ENCODE peak calls at places on chromosomes 7 and 10, in nine cellular contexts. G is A549; H is AG04450; R is heart left ventricle; B is ureter; L is activated CD8-positive, alpha-beta memory T cell treated with anti-CD3 and anti-CD28 coated beads, Interleukin-2, amount 50 U/mL, for 48 hours; K is cardiac septum; T is SK-N-DZ; C is HT1080. N is an unnamed sample.

GRCh38 chr7:157010588-157011332 is at the start of gene MNX1:
- DNase-seq in G (peak; percentile 96), H (no peak), R (no peak), B (no peak), L (no peak), K (no peak), T (peak; percentile 81), C (peak; percentile 27), N (peak; percentile 84)

GRCh38 chr7:118855290-118855689 is 630.8 kb downstream of the ANKRD7 start:
- DNase-seq in G (no peak), H (no peak), R (no peak), B (no peak), L (no peak), K (no peak), T (no peak), C (no peak), N (no peak)

GRCh38 chr7:7351832-7352231 is 169.5 kb downstream of the C1GALT1 start:
- DNase-seq in G (no peak), H (no peak), R (no peak), B (no peak), L (no peak), K (no peak), T (no peak), C (no peak), N (no peak)

GRCh38 chr10:101451589-101452190 is 97.7 kb downstream of the BTRC start:
- DNase-seq in G (no peak), H (no peak), R (no peak), B (no peak), L (no peak), K (no peak), T (peak; percentile 55), C (no peak), N (no peak)

GRCh38 chr7:16114633-16115032 is 306.7 kb downstream of the CRPPA start:
- DNase-seq in G (no peak), H (peak; percentile 16), R (no peak), B (no peak), L (no peak), K (no peak), T (no peak), C (peak; percentile 7), N (peak; percentile 39)

GRCh38 chr10:69241575-69241974 is 21.4 kb downstream of the HKDC1 start:
- DNase-seq in G (no peak), H (no peak), R (no peak), B (no peak), L (no peak), K (no peak), T (no peak), C (peak; percentile 88), N (peak; percentile 46)

GRCh38 chr10:86872757-86873156 is 84.7 kb downstream of the MMRN2 start:
- DNase-seq in G (no peak), H (no peak), R (no peak), B (no peak), L (no peak), K (no peak), T (no peak), C (no peak), N (no peak)

GRCh38 chr7:44059219-44060090 is 5.9 kb downstream of the PGAM2 start:
- DNase-seq in G (no peak), H (no peak), R (peak; percentile 48), B (no peak), L (no peak), K (peak; percentile 70), T (no peak), C (no peak), N (no peak)

GRCh38 chr10:126508535-126509040 is 120.3 kb upstream of the ADAM12 start:
- DNase-seq in G (no peak), H (no peak), R (no peak), B (no peak), L (no peak), K (no peak), T (no peak), C (no peak), N (no peak)

GRCh38 chr7:5597772-5598171 is 174.1 kb upstream of the TNRC18 start:
- DNase-seq in G (no peak), H (no peak), R (no peak), B (no peak), L (no peak), K (no peak), T (no peak), C (no peak), N (no peak)

GRCh38 chr7:92508949-92509348 is 19.4 kb downstream of the PEX1 start:
- DNase-seq in G (no peak), H (no peak), R (no peak), B (no peak), L (no peak), K (no peak), T (no peak), C (no peak), N (no peak)

GRCh38 chr7:140238778-140239652 is 62.2 kb upstream of the KDM7A start:
- DNase-seq in G (no peak), H (no peak), R (no peak), B (peak; percentile 62), L (no peak), K (no peak), T (no peak), C (no peak), N (peak; percentile 38)

GRCh38 chr7:4713183-4713784 is 31.2 kb downstream of the FOXK1 start:
- DNase-seq in G (no peak), H (no peak), R (no peak), B (no peak), L (no peak), K (no peak), T (no peak), C (no peak), N (no peak)

GRCh38 chr10:84348860-84349259 is 20.5 kb downstream of the CCSER2 start:
- DNase-seq in G (no peak), H (no peak), R (no peak), B (no peak), L (no peak), K (no peak), T (no peak), C (peak; percentile 72), N (peak; percentile 20)

GRCh38 chr10:70771311-70772194 is 13.6 kb downstream of the TBATA start:
- DNase-seq in G (no peak), H (no peak), R (no peak), B (peak; percentile 29), L (peak; percentile 45), K (peak; percentile 66), T (no peak), C (no peak), N (no peak)

GRCh38 chr10:22682237-22683192 is 31.9 kb downstream of the PIP4K2A start:
- DNase-seq in G (peak; percentile 24), H (no peak), R (no peak), B (no peak), L (no peak), K (no peak), T (no peak), C (peak; percentile 91), N (peak; percentile 61)

GRCh38 chr10:111323567-111323966 is 246.7 kb downstream of the ADRA2A start:
- DNase-seq in G (no peak), H (no peak), R (no peak), B (no peak), L (no peak), K (no peak), T (no peak), C (no peak), N (peak; percentile 13)

N was measured in MCF 10A.